ENCODE peak calls at places on chromosomes 7 and 10, in seven cellular contexts. N is IMR-90, K is A549, R is right lobe of liver, P is heart left ventricle, C is body of pancreas, B is HCT116. Z is an unnamed sample.

GRCh38 chr7:28298870-28299484 is 113.3 kb upstream of the CREB5 start:
- DNase-seq in N (peak; percentile 78), K (peak; percentile 52), R (peak; percentile 54), P (peak; percentile 24), C (peak; percentile 49), B (peak; percentile 48), Z (no peak)

GRCh38 chr7:17535776-17536175 is 237.3 kb downstream of the AHR start:
- DNase-seq in N (peak; percentile 53), K (no peak), R (no peak), P (no peak), C (no peak), B (no peak), Z (no peak)

GRCh38 chr7:2103071-2103898 is 129.5 kb downstream of the MAD1L1 start:
- DNase-seq in N (no peak), K (no peak), R (no peak), P (no peak), C (no peak), B (no peak), Z (no peak)

GRCh38 chr10:21402606-21403083 is 122.8 kb downstream of the SKIDA1 start:
- DNase-seq in N (peak; percentile 49), K (no peak), R (no peak), P (no peak), C (no peak), B (no peak), Z (no peak)

GRCh38 chr10:11110499-11110898 is 92.8 kb downstream of the CELF2 start:
- DNase-seq in N (no peak), K (no peak), R (no peak), P (no peak), C (no peak), B (no peak), Z (no peak)

GRCh38 chr10:122234416-122234815 is 36.7 kb upstream of the BTBD16 start:
- DNase-seq in N (peak; percentile 39), K (no peak), R (no peak), P (no peak), C (no peak), B (no peak), Z (no peak)

GRCh38 chr7:107917770-107918651 is 27.0 kb downstream of the DLD start:
- DNase-seq in N (no peak), K (no peak), R (no peak), P (no peak), C (no peak), B (no peak), Z (no peak)

GRCh38 chr10:11610855-11611247 is 599 bp downstream of the USP6NL start:
- DNase-seq in N (peak; percentile 37), K (peak; percentile 25), R (peak; percentile 64), P (peak; percentile 32), C (peak; percentile 28), B (no peak), Z (no peak)

GRCh38 chr7:32937344-32938174 is 19.7 kb upstream of the FKBP9 start:
- DNase-seq in N (peak; percentile 61), K (no peak), R (peak; percentile 55), P (peak; percentile 63), C (peak; percentile 52), B (no peak), Z (peak; percentile 47)

GRCh38 chr10:49168821-49169495 is 19.2 kb downstream of the TMEM273 start:
- DNase-seq in N (peak; percentile 74), K (no peak), R (no peak), P (no peak), C (no peak), B (no peak), Z (no peak)

GRCh38 chr10:78992333-78992732 is 76.4 kb upstream of the ZMIZ1 start:
- DNase-seq in N (no peak), K (no peak), R (no peak), P (no peak), C (no peak), B (no peak), Z (no peak)

GRCh38 chr10:102753724-102754123 is 10.0 kb downstream of the WBP1L start:
- DNase-seq in N (no peak), K (no peak), R (no peak), P (no peak), C (no peak), B (no peak), Z (no peak)

GRCh38 chr10:26378763-26379361 is 59.3 kb upstream of the APBB1IP start:
- DNase-seq in N (no peak), K (no peak), R (no peak), P (no peak), C (no peak), B (no peak), Z (no peak)

GRCh38 chr7:82235710-82236109 is 207.9 kb downstream of the CACNA2D1 start:
- DNase-seq in N (peak; percentile 64), K (no peak), R (no peak), P (no peak), C (no peak), B (no peak), Z (no peak)

GRCh38 chr10:71736570-71737355 is 17.2 kb upstream of the C10orf105 start:
- DNase-seq in N (no peak), K (no peak), R (no peak), P (no peak), C (peak; percentile 57), B (no peak), Z (no peak)

GRCh38 chr10:127117125-127117524 is 79.3 kb downstream of the INSYN2A start:
- DNase-seq in N (peak; percentile 64), K (peak; percentile 24), R (no peak), P (peak; percentile 37), C (peak; percentile 16), B (no peak), Z (no peak)

GRCh38 chr7:116630357-116630756 is 41.6 kb upstream of the MET start:
- DNase-seq in N (no peak), K (no peak), R (no peak), P (no peak), C (no peak), B (no peak), Z (no peak)

GRCh38 chr10:76649723-76650127 is 987.9 kb downstream of the KCNMA1 start:
- DNase-seq in N (peak; percentile 62), K (no peak), R (no peak), P (peak; percentile 22), C (peak; percentile 13), B (no peak), Z (no peak)

GRCh38 chr7:150668472-150668911 is 17.0 kb upstream of the GIMAP2 start:
- DNase-seq in N (no peak), K (no peak), R (no peak), P (no peak), C (no peak), B (no peak), Z (no peak)

GRCh38 chr7:128398016-128398840 is 11.6 kb downstream of the IMPDH1 start:
- DNase-seq in N (peak; percentile 41), K (peak; percentile 74), R (no peak), P (peak; percentile 53), C (peak; percentile 53), B (no peak), Z (no peak)

GRCh38 chr7:89064831-89065230 is 269.3 kb upstream of the TEX47 start:
- DNase-seq in N (no peak), K (no peak), R (no peak), P (no peak), C (no peak), B (no peak), Z (no peak)

GRCh38 chr7:13848576-13849527 is 140.6 kb downstream of the ETV1 start:
- DNase-seq in N (peak; percentile 38), K (no peak), R (no peak), P (no peak), C (no peak), B (no peak), Z (no peak)

GRCh38 chr7:138918756-138919155 is 62.4 kb downstream of the KIAA1549 start:
- DNase-seq in N (no peak), K (no peak), R (no peak), P (no peak), C (no peak), B (no peak), Z (no peak)

GRCh38 chr10:73358331-73359279 is at the start of gene CFAP70:
- DNase-seq in N (peak; percentile 95), K (peak; percentile 95), R (peak; percentile 92), P (peak; percentile 92), C (peak; percentile 97), B (no peak), Z (peak; percentile 81)
- TF ChIP-seq POLR2A in N (no peak), K (peak; percentile 62), R (no peak), P (no peak), C (peak; percentile 74), B (no peak), Z (no peak)

GRCh38 chr7:102295346-102296178 is 8.9 kb downstream of the SH2B2 start:
- DNase-seq in N (no peak), K (no peak), R (no peak), P (no peak), C (no peak), B (no peak), Z (peak; percentile 63)

GRCh38 chr7:102296514-102296913 is 9.8 kb downstream of the SH2B2 start:
- DNase-seq in N (no peak), K (no peak), R (no peak), P (no peak), C (no peak), B (no peak), Z (no peak)

GRCh38 chr7:102292813-102293798 is 6.4 kb downstream of the SH2B2 start:
- DNase-seq in N (no peak), K (no peak), R (no peak), P (no peak), C (no peak), B (no peak), Z (no peak)

GRCh38 chr7:102296179-102296438 is 9.4 kb downstream of the SH2B2 start:
- DNase-seq in N (no peak), K (no peak), R (no peak), P (no peak), C (no peak), B (no peak), Z (peak; percentile 23)

DNA sequence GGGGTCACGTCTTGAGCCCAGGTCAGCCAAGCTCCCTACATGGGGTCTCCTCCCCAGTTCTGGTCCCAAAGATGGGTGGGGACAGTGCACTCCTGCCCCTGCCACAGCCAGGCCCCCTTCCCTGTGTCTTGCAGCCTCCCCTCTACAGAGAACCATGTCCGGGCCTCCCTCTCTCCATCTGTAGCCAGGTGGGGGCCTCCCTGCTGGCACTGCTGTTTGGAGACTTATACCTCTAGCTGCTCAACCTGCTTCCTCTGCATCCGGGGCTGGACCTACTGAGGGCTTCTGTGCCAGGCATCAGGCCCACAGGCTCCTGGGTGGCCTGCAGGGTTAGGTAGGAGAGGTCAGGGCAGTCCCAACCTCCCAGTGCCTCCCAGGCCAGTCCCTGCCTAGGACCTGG is 7.9 kb downstream of the SH2B2 start:
- DNase-seq in N (no peak), K (no peak), R (no peak), P (no peak), C (no peak), B (no peak), Z (no peak)
- H3K4me1 ChIP-seq in N (no peaks in the 10 kb centered on the region), K (peaks cover 6% of the 10 kb centered on the region), R (no peaks in the 10 kb centered on the region), P (no peaks in the 10 kb centered on the region), C (no peaks in the 10 kb centered on the region), B (peaks cover 3% of the 10 kb centered on the region), Z (peaks cover 37% of the 10 kb centered on the region)

DNA sequence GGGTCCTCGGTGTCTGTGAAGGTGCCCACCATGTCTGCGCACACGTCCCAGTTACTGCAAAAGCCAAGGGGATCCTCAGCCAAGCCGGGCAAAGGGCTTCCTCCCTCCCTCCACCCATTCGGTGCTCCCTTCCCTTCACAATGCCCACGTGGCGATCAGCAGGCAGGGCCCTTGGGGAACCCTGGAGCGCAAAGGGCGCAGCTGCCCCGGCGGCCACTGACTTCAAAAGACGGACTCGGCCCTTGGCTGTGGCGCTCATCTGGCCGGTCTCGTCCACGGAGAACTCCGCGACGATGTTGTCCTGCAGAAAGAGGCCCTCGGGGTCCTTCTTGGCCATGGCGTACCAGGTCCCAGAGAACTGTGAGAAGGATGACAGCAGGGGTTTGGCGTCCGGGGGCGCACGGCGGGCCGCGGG is 582 bp downstream of the RBP4 start:
- DNase-seq in N (no peak), K (no peak), R (peak; percentile 67), P (no peak), C (no peak), B (no peak), Z (no peak)
- TF ChIP-seq POLR2A in N (no peak), K (no peak), R (no peak), P (no peak), C (no peak), B (no peak), Z (no peak)

GRCh38 chr7:44636926-44637325 is 30.5 kb downstream of the OGDH start:
- DNase-seq in N (no peak), K (no peak), R (peak; percentile 36), P (no peak), C (no peak), B (no peak), Z (no peak)
- H3K4me1 ChIP-seq in N (peaks cover 39% of the 10 kb centered on the region), K (peaks cover 51% of the 10 kb centered on the region), R (peaks cover 38% of the 10 kb centered on the region), P (peaks cover 89% of the 10 kb centered on the region), C (peaks cover 69% of the 10 kb centered on the region), B (peaks cover 74% of the 10 kb centered on the region), Z (peaks cover 89% of the 10 kb centered on the region)